ENCODE peak calls at places on chromosomes 2 and 18, in ten cellular contexts. O is IMR-90, E is Peyer's patch, D is transverse colon, S is adrenal gland, G is GM12891, Z is uterus, K is testis, U is HCT116, M is heart left ventricle. X is an unnamed sample.

GRCh38 chr18:9814431-9814830 is 71.3 kb upstream of the TXNDC2 start:
- DNase-seq in O (peak; percentile 95), E (no peak), D (no peak), S (no peak), G (no peak), Z (no peak), K (no peak), U (no peak), M (no peak), X (no peak)

GRCh38 chr2:239567786-239568185 is 167.0 kb upstream of the HDAC4 start:
- DNase-seq in O (no peak), E (peak; percentile 21), D (no peak), S (no peak), G (no peak), Z (no peak), K (no peak), U (no peak), M (no peak), X (no peak)

GRCh38 chr2:219560037-219560892 is 11.1 kb downstream of the OBSL1 start:
- DNase-seq in O (no peak), E (peak; percentile 44), D (no peak), S (no peak), G (peak; percentile 72), Z (no peak), K (no peak), U (no peak), M (peak; percentile 17), X (no peak)

GRCh38 chr2:61178603-61179545 is 16.9 kb downstream of the C2orf74 start:
- DNase-seq in O (peak; percentile 61), E (no peak), D (no peak), S (no peak), G (peak; percentile 15), Z (no peak), K (no peak), U (no peak), M (no peak), X (no peak)

GRCh38 chr2:656676-657075 is 20.5 kb downstream of the TMEM18 start:
- DNase-seq in O (no peak), E (no peak), D (no peak), S (no peak), G (no peak), Z (no peak), K (peak; percentile 8), U (no peak), M (no peak), X (no peak)

GRCh38 chr18:79912409-79912991 is 39.0 kb downstream of the SLC66A2 start:
- DNase-seq in O (no peak), E (peak; percentile 43), D (peak; percentile 5), S (peak; percentile 21), G (no peak), Z (no peak), K (peak; percentile 11), U (no peak), M (no peak), X (no peak)

GRCh38 chr2:98175811-98176210 is 88.8 kb downstream of the VWA3B start:
- DNase-seq in O (no peak), E (no peak), D (peak; percentile 63), S (no peak), G (no peak), Z (no peak), K (no peak), U (peak; percentile 10), M (no peak), X (no peak)

GRCh38 chr2:237922641-237923361 is 44.0 kb upstream of the UBE2F start:
- DNase-seq in O (no peak), E (peak; percentile 85), D (no peak), S (peak; percentile 32), G (no peak), Z (peak; percentile 68), K (no peak), U (peak; percentile 49), M (no peak), X (peak; percentile 47)

GRCh38 chr2:178536037-178536436 is 55.8 kb downstream of the PLEKHA3 start:
- DNase-seq in O (no peak), E (no peak), D (no peak), S (no peak), G (no peak), Z (no peak), K (no peak), U (no peak), M (no peak), X (no peak)

GRCh38 chr2:73986085-73986680 is 1.5 kb downstream of the TET3 start:
- DNase-seq in O (no peak), E (no peak), D (no peak), S (no peak), G (no peak), Z (no peak), K (no peak), U (no peak), M (no peak), X (no peak)
- TF ChIP-seq POLR2A in O (no peak), E (no peak), D (no peak), S (no peak), G (peak; percentile 24), Z (no peak), K (no peak), U (no peak), M (no peak), X (no peak)

GRCh38 chr2:101517753-101518152 is 42.8 kb upstream of the RFX8 start:
- DNase-seq in O (peak; percentile 65), E (no peak), D (no peak), S (no peak), G (no peak), Z (no peak), K (no peak), U (no peak), M (no peak), X (no peak)

GRCh38 chr2:101515512-101515911 is 40.6 kb upstream of the RFX8 start:
- DNase-seq in O (peak; percentile 73), E (no peak), D (no peak), S (peak; percentile 43), G (no peak), Z (peak; percentile 27), K (peak; percentile 23), U (no peak), M (peak; percentile 61), X (no peak)

GRCh38 chr2:101518470-101519172 is 43.7 kb upstream of the RFX8 start:
- DNase-seq in O (peak; percentile 50), E (peak; percentile 55), D (peak; percentile 27), S (peak; percentile 45), G (no peak), Z (peak; percentile 36), K (peak; percentile 65), U (peak; percentile 40), M (peak; percentile 72), X (no peak)

GRCh38 chr2:101516349-101516748 is 41.4 kb upstream of the RFX8 start:
- DNase-seq in O (no peak), E (no peak), D (no peak), S (no peak), G (no peak), Z (no peak), K (no peak), U (no peak), M (no peak), X (no peak)

GRCh38 chr2:101516833-101517690 is 42.1 kb upstream of the RFX8 start:
- DNase-seq in O (peak; percentile 94), E (no peak), D (no peak), S (no peak), G (no peak), Z (no peak), K (no peak), U (peak; percentile 41), M (no peak), X (peak; percentile 60)
- TF ChIP-seq POLR2A in O (no peak), E (no peak), D (no peak), S (no peak), G (no peak), Z (no peak), K (no peak), U (no peak), M (no peak), X (peak; percentile 19)

DNA sequence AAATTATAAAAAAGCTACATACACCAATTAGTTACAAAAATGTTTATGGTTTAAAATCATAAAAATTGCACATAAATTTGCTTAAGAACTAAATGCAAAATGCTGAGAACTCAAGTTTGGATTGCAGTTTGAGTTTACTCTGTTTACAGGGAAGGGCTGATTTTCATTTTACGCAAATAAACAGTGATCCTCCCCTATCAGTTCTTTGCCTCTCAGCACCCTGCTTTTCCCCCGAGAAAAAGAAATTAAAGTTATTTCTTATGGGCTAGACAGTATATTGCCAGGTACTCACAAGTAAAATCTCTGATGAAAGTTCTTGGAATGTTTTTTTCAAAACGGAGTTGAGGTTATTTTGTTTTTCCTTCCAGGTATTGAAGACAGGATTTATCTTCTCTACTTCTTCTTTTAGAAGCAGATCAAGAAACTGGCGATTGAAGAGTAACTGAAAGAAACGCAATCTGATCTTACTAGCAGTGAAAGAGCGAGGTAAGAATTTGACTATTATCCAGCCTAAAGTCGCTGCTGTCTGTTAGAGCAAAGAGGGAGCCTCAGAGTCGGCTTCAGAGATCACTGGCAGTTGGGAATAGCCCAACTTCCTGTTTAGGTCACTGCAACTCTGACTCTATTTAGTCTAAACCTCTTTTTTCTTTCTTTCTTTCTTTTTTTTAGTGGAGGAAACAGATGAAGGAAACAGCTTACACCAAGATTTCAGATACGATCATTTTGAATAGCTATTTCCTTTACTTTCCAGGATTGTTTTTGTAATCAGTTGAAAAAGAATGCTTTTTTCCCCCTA is at the start of gene TFPI:
- DNase-seq in O (peak; percentile 78), E (no peak), D (no peak), S (no peak), G (no peak), Z (peak; percentile 43), K (peak; percentile 44), U (no peak), M (no peak), X (no peak)
- TF ChIP-seq POLR2A in O (peak; percentile 91), E (no peak), D (peak; percentile 33), S (peak; percentile 39), G (no peak), Z (peak; percentile 63), K (no peak), U (no peak), M (no peak), X (no peak)

GRCh38 chr2:186060744-186061143 is 322.1 kb downstream of the FSIP2 start:
- DNase-seq in O (no peak), E (no peak), D (no peak), S (no peak), G (no peak), Z (no peak), K (no peak), U (no peak), M (no peak), X (no peak)

GRCh38 chr2:186064507-186064906 is 325.9 kb downstream of the FSIP2 start:
- DNase-seq in O (no peak), E (no peak), D (no peak), S (no peak), G (no peak), Z (no peak), K (no peak), U (no peak), M (no peak), X (no peak)

GRCh38 chr2:186058604-186059003 is 320.0 kb downstream of the FSIP2 start:
- DNase-seq in O (peak; percentile 10), E (no peak), D (no peak), S (no peak), G (no peak), Z (no peak), K (no peak), U (no peak), M (no peak), X (no peak)

DNA sequence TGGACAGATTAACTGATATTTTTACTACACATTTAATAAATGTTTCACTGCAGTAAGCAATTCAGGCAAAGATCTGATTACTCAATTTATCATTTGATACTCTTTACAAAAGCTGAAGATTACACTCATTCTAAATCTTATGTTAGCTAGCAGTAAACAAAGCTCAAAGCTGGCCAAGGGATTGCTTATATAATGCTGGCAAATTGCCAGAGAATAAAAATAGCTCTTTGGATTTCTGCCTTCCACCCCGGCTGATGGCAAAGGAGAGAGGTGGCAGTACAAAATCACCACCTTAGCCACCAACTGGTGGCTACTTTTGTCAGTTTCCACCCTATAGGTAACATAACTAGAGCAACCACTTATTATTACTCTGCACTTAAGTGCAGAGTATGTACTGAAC is 320.5 kb downstream of the FSIP2 start:
- DNase-seq in O (peak; percentile 27), E (no peak), D (no peak), S (no peak), G (no peak), Z (no peak), K (no peak), U (no peak), M (no peak), X (no peak)
- TF ChIP-seq POLR2A in O (no peak), E (no peak), D (no peak), S (no peak), G (no peak), Z (no peak), K (no peak), U (no peak), M (no peak), X (no peak)

X was measured in H54.